ENCODE peak calls at places on chromosomes 5 and 9, in six cellular contexts. G is HS-5, W is GM23248, R is right lobe of liver, E is PC-3, C is A549. O is an unnamed sample.

GRCh38 chr5:150329038-150329437 is 26.3 kb upstream of the ARSI start:
- DNase-seq in C (no peak), R (no peak), W (no peak), G (no peak), E (no peak), O (peak; percentile 19)

GRCh38 chr5:139733698-139734491 is 61.7 kb upstream of the PSD2 start:
- DNase-seq in G (no peak), R (peak; percentile 56), W (no peak), E (no peak), C (no peak), O (no peak)

GRCh38 chr9:134886413-134886913 is 5.9 kb downstream of the FCN2 start:
- DNase-seq in C (no peak), G (no peak), R (no peak), E (no peak), W (no peak), O (no peak)

GRCh38 chr9:130522233-130522808 is 57.1 kb upstream of the FUBP3 start:
- DNase-seq in C (no peak), R (no peak), W (peak; percentile 35), E (no peak), G (no peak), O (no peak)

GRCh38 chr5:23302438-23302837 is 205.0 kb upstream of the PRDM9 start:
- DNase-seq in E (no peak), R (no peak), G (no peak), W (no peak), C (no peak), O (no peak)

GRCh38 chr5:90528704-90529233 is 615 bp downstream of the LYSMD3 start:
- DNase-seq in E (no peak), C (peak; percentile 13), G (no peak), R (no peak), W (peak; percentile 61), O (no peak)

GRCh38 chr5:33364406-33364805 is 76.4 kb upstream of the TARS1 start:
- DNase-seq in C (no peak), G (no peak), W (no peak), E (no peak), R (no peak), O (no peak)

GRCh38 chr5:2699231-2699630 is 52.2 kb downstream of the IRX2 start:
- DNase-seq in C (no peak), W (no peak), R (no peak), E (no peak), G (no peak), O (no peak)

GRCh38 chr5:160231789-160232342 is 2.6 kb downstream of the FABP6 start:
- DNase-seq in C (no peak), G (no peak), R (no peak), E (no peak), W (no peak), O (no peak)